ENCODE peak calls at places on chromosomes 7 and 10, in nine cellular contexts. K is right lobe of liver; Y is ascending aorta; G is AG10803; X is GM06990; R is CD8-positive, alpha-beta memory T cell; M is BE2C; W is K562; O is cardiac muscle cell. T is an unnamed sample.

GRCh38 chr10:102602272-102603045 is 41.8 kb upstream of the TRIM8 start:
- DNase-seq in K (no peak), Y (no peak), G (peak; percentile 85), X (no peak), R (no peak), M (no peak), W (no peak), O (peak; percentile 86), T (no peak)

GRCh38 chr7:111358915-111359314 is 203.4 kb downstream of the IMMP2L start:
- DNase-seq in K (no peak), Y (no peak), G (no peak), X (no peak), R (no peak), M (no peak), W (no peak), O (no peak), T (no peak)

GRCh38 chr7:146115665-146116451 is 743 bp upstream of the CNTNAP2 start:
- DNase-seq in K (peak; percentile 55), Y (no peak), G (peak; percentile 4), X (no peak), R (no peak), M (peak; percentile 48), W (peak; percentile 83), O (peak; percentile 78), T (peak; percentile 6)

GRCh38 chr7:28093617-28094232 is 86.9 kb downstream of the JAZF1 start:
- DNase-seq in K (peak; percentile 74), Y (peak; percentile 80), G (peak; percentile 83), X (no peak), R (no peak), M (peak; percentile 89), W (peak; percentile 53), O (peak; percentile 84), T (no peak)

GRCh38 chr10:132664407-132664806 is 121.5 kb downstream of the NKX6-2 start:
- DNase-seq in K (peak; percentile 25), Y (no peak), G (no peak), X (no peak), R (peak; percentile 43), M (no peak), W (no peak), O (no peak), T (no peak)

GRCh38 chr7:18468794-18469193 is 26.8 kb upstream of the HDAC9 start:
- DNase-seq in K (no peak), Y (no peak), G (no peak), X (no peak), R (no peak), M (no peak), W (no peak), O (no peak), T (no peak)

GRCh38 chr10:78199019-78199418 is 165.4 kb downstream of the RPS24 start:
- DNase-seq in K (no peak), Y (no peak), G (no peak), X (no peak), R (no peak), M (no peak), W (no peak), O (no peak), T (no peak)

GRCh38 chr10:116771891-116772290 is 29.5 kb upstream of the HSPA12A start:
- DNase-seq in K (no peak), Y (no peak), G (no peak), X (no peak), R (no peak), M (no peak), W (no peak), O (no peak), T (no peak)

GRCh38 chr7:144416341-144416740 is 12.8 kb upstream of the NOBOX start:
- DNase-seq in K (no peak), Y (no peak), G (no peak), X (no peak), R (no peak), M (no peak), W (no peak), O (no peak), T (no peak)

GRCh38 chr7:50962962-50963374 is 180.3 kb upstream of the GRB10 start:
- DNase-seq in K (no peak), Y (no peak), G (peak; percentile 25), X (no peak), R (no peak), M (peak; percentile 65), W (peak; percentile 86), O (peak; percentile 75), T (no peak)

GRCh38 chr7:44987996-44988395 is 9.2 kb upstream of the MYO1G start:
- DNase-seq in K (no peak), Y (no peak), G (no peak), X (no peak), R (no peak), M (no peak), W (peak; percentile 38), O (no peak), T (no peak)

DNA sequence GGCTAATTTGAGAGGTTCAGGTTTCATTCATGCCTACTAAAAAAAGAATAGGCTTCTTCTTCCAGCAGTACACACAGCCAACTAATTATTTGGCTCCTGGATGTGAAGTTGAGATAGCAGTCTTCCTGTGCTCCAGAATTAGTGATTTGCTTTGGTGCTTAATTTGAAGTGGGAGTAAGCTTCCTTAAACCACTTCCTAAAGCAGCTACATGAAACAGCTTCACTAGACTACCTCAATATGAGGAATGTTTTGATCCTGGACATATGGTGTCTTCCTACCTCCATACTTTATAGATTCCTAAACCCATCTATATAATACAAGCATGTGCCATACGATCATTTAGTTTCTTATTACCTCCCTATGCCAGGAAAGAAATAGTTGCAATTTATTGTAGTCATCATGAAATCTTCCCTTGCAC is 8.4 kb downstream of the VIM start:
- DNase-seq in K (no peak), Y (no peak), G (no peak), X (no peak), R (no peak), M (no peak), W (no peak), O (no peak), T (no peak)
- H3K4me3 ChIP-seq in K (no peak overlapping the region), Y (no peak overlapping the region), G (no peak overlapping the region), X (no peak overlapping the region), R (no peak overlapping the region), M (no peak overlapping the region), W (no peak overlapping the region), O (no peak overlapping the region), T (no peak overlapping the region)

DNA sequence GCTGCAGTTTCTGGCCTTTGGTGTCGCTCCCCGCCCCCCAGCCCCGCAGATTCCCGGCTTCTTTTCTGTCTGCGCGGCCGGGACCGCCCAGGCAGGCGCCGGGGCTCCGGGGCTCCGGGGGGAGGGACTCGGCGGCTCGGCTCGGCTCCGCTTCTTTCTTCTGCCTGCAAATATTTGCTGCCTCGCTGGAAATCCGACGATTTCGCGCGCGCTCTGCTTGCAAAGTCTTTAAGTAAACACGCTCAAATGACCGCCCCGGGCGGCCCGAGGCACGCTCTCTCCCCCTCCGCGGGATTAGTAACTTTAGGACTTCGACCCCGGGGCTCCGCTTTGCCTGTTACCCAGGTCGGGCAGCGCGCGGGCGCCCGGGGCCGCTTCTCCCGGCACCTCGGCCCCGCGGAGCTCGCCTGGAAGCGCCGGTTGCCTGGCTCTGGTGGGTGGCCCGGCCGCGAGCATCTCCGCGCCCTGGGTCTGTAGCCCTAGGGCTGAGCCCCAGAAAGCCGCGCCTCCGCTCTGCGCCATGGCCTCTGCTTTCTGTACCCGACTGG is 3.9 kb upstream of the GATA3 start:
- DNase-seq in K (peak; percentile 88), Y (no peak), G (no peak), X (peak; percentile 62), R (peak; percentile 57), M (no peak), W (no peak), O (peak; percentile 62), T (no peak)
- H3K4me3 ChIP-seq in K (peak overlapping the region; percentile 52), Y (peak overlapping the region; percentile 63), G (peak overlapping the region; percentile 17), X (peak overlapping the region; percentile 50), R (peak overlapping the region; percentile 37), M (peak overlapping the region; percentile 93), W (no peak overlapping the region), O (peak overlapping the region; percentile 38), T (peak overlapping the region; percentile 34)

GRCh38 chr7:155813125-155813524 is 862 bp upstream of the SHH start:
- DNase-seq in K (peak; percentile 60), Y (no peak), G (no peak), X (no peak), R (no peak), M (no peak), W (no peak), O (no peak), T (no peak)

GRCh38 chr7:155811895-155812761 is at the start of gene SHH:
- DNase-seq in K (peak; percentile 52), Y (no peak), G (no peak), X (no peak), R (no peak), M (no peak), W (no peak), O (peak; percentile 28), T (no peak)

GRCh38 chr7:155809947-155810606 is 2.2 kb downstream of the SHH start:
- DNase-seq in K (peak; percentile 58), Y (no peak), G (no peak), X (no peak), R (no peak), M (no peak), W (no peak), O (no peak), T (no peak)

GRCh38 chr7:155810607-155811559 is 1.4 kb downstream of the SHH start:
- DNase-seq in K (peak; percentile 47), Y (no peak), G (no peak), X (no peak), R (no peak), M (no peak), W (no peak), O (no peak), T (no peak)

GRCh38 chr7:155811560-155811894 is 736 bp downstream of the SHH start:
- DNase-seq in K (peak; percentile 37), Y (no peak), G (no peak), X (no peak), R (no peak), M (no peak), W (no peak), O (no peak), T (no peak)
- H3K4me3 ChIP-seq in K (peak overlapping the region; percentile 45), Y (peak overlapping the region; percentile 36), G (no peak overlapping the region), X (no peak overlapping the region), R (no peak overlapping the region), M (no peak overlapping the region), W (no peak overlapping the region), O (no peak overlapping the region), T (peak overlapping the region; percentile 43)

DNA sequence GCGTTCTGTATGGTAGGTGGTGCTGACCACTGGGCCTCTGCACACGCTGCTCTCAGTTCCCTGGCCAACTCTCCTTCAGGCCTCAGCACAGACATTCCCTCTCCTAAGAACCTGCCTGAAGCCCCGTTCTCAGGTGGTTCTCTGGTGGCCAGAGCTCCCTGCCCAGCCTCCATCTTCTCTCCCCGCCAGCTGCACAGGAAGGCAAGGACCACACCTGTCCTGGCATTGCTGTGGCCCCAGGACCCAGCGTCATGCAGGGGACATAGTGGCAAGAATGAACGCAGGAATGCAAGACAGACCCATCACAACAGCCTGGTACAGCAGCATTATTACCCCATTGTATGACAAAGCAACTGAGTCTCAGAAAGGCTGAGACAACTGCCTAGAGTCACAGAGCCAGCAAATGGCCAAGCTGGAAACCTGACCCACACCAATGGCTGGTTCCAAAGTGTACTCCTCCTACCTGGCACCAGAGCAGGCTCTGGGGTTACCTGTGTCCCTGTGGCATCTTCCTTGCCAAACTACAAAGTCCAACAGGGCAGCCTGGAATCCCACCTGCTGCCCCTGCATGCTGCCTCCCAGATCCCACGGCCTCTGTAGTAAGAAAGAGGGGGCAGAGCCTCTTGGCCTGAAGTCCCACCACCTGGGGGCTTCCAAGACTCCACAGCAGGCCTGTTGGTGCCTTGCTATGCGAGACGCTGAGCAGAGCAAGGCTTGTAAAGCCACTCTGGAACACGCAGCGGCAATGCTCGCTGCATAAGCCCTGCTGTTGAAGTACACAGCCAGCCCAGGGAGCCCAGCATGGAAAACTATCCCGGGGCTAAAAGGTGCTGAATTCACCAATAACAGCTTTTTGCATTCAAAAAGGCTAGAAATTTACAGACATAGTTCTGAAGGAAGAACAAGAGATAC is 73.3 kb downstream of the CHST15 start:
- DNase-seq in K (peak; percentile 28), Y (no peak), G (no peak), X (no peak), R (peak; percentile 36), M (no peak), W (no peak), O (no peak), T (no peak)
- H3K4me3 ChIP-seq in K (no peak overlapping the region), Y (no peak overlapping the region), G (no peak overlapping the region), X (no peak overlapping the region), R (no peak overlapping the region), M (no peak overlapping the region), W (no peak overlapping the region), O (no peak overlapping the region), T (no peak overlapping the region)